ENCODE peak calls at places on chromosomes 7 and 10, in five cellular contexts. F is AG10803; X is WERI-Rb-1; N is CD4-positive, alpha-beta memory T cell; O is brain microvascular endothelial cell. Y is an unnamed sample.

GRCh38 chr7:29254663-29255062 is 60.1 kb downstream of the CHN2 start:
- DNase-seq in N (no peak), F (no peak), X (no peak), O (no peak), Y (no peak)

GRCh38 chr7:105304040-105304895 is 84.5 kb downstream of the SRPK2 start:
- DNase-seq in X (no peak), O (peak; percentile 4), N (no peak), F (peak; percentile 49), Y (no peak)

GRCh38 chr10:7264313-7264741 is 146.5 kb downstream of the SFMBT2 start:
- DNase-seq in F (no peak), O (no peak), N (no peak), X (no peak), Y (no peak)

GRCh38 chr7:55903985-55904759 is 16.9 kb downstream of the ZNF713 start:
- DNase-seq in N (no peak), O (no peak), X (no peak), F (no peak), Y (no peak)

GRCh38 chr7:46530081-46530480 is 609.0 kb upstream of the IGFBP3 start:
- DNase-seq in X (no peak), O (no peak), N (no peak), F (no peak), Y (no peak)

GRCh38 chr10:111077715-111078504 is 1.1 kb downstream of the ADRA2A start:
- DNase-seq in F (no peak), N (peak; percentile 9), O (no peak), X (no peak), Y (no peak)

GRCh38 chr10:103763374-103764202 is 91.8 kb downstream of the SH3PXD2A start:
- DNase-seq in O (no peak), X (no peak), N (peak; percentile 25), F (no peak), Y (no peak)

GRCh38 chr7:3065724-3066143 is 22.1 kb upstream of the CARD11 start:
- DNase-seq in X (peak; percentile 58), N (peak; percentile 57), F (no peak), O (peak; percentile 14), Y (no peak)

GRCh38 chr7:139494835-139495568 is 11.5 kb upstream of the KLRG2 start:
- DNase-seq in O (no peak), N (no peak), X (no peak), F (no peak), Y (no peak)

GRCh38 chr7:48389977-48390376 is 218.7 kb downstream of the ABCA13 start:
- DNase-seq in X (no peak), N (no peak), F (peak; percentile 56), O (peak; percentile 66), Y (no peak)

GRCh38 chr10:59968705-59969104 is 62.3 kb upstream of the CCDC6 start:
- DNase-seq in N (no peak), X (no peak), F (no peak), O (no peak), Y (no peak)

GRCh38 chr7:17556247-17556646 is 257.8 kb downstream of the AHR start:
- DNase-seq in N (no peak), O (no peak), X (no peak), F (no peak), Y (no peak)

GRCh38 chr7:75943864-75944263 is 28.9 kb downstream of the POR start:
- DNase-seq in F (no peak), X (no peak), O (no peak), N (no peak), Y (no peak)

GRCh38 chr7:99188221-99188620 is 19.7 kb downstream of the KPNA7 start:
- DNase-seq in X (no peak), F (no peak), O (no peak), N (no peak), Y (no peak)

GRCh38 chr7:91880016-91880412 is 488 bp downstream of the MTERF1 start:
- DNase-seq in O (no peak), F (peak; percentile 13), X (no peak), N (no peak), Y (no peak)

GRCh38 chr7:94088560-94088959 is 84.4 kb upstream of the BET1 start:
- DNase-seq in X (no peak), F (peak; percentile 24), O (no peak), N (no peak), Y (no peak)

GRCh38 chr7:94089806-94090205 is 85.7 kb upstream of the BET1 start:
- DNase-seq in X (no peak), F (no peak), O (no peak), N (no peak), Y (no peak)

GRCh38 chr7:94092980-94093379 is 88.8 kb upstream of the BET1 start:
- DNase-seq in N (no peak), F (no peak), X (no peak), O (no peak), Y (no peak)

DNA sequence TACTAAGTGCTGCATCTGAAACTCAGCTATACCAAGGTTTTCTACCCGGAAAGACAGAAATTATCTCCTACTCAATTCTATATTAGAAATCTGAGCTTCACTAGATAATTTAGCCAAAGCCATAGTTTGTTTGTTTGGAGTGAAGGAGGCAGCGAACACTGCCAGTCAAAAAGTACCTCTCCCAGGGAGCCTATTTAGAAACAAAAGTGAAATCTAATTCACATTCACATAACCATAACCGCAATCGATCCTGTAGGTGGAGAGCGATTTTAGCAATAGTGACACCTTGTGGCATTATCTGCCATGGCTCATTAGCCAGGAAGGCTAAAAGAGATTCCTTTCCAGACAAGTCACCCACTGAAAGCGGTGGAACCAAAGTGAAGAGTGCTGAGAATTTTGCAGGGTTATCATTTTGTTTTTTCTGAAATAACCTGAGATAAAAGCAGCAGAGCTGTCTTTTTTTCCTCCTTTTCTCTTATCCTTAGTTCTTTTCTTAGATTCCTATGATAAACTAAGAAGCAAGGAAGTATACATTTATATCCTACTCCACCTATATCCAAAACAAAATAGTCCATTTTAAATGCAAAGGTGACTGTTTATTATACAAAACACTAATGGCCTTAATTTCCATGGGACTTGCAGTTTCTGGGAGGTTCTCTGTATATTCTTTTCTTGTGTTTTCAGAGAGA is 83.7 kb upstream of the BET1 start:
- DNase-seq in X (peak; percentile 48), F (peak; percentile 79), O (peak; percentile 74), N (peak; percentile 58), Y (no peak)
- H3K4me3 ChIP-seq in X (no peak overlapping the region), F (peak overlapping the region; percentile 34), O (no peak overlapping the region), N (peak overlapping the region; percentile 21), Y (peak overlapping the region; percentile 30)

GRCh38 chr10:4127518-4128315 is 342.7 kb upstream of the KLF6 start:
- DNase-seq in X (no peak), O (no peak), F (no peak), N (peak; percentile 17), Y (no peak)
- H3K4me3 ChIP-seq in X (no peak overlapping the region), O (no peak overlapping the region), F (no peak overlapping the region), N (no peak overlapping the region), Y (no peak overlapping the region)

DNA sequence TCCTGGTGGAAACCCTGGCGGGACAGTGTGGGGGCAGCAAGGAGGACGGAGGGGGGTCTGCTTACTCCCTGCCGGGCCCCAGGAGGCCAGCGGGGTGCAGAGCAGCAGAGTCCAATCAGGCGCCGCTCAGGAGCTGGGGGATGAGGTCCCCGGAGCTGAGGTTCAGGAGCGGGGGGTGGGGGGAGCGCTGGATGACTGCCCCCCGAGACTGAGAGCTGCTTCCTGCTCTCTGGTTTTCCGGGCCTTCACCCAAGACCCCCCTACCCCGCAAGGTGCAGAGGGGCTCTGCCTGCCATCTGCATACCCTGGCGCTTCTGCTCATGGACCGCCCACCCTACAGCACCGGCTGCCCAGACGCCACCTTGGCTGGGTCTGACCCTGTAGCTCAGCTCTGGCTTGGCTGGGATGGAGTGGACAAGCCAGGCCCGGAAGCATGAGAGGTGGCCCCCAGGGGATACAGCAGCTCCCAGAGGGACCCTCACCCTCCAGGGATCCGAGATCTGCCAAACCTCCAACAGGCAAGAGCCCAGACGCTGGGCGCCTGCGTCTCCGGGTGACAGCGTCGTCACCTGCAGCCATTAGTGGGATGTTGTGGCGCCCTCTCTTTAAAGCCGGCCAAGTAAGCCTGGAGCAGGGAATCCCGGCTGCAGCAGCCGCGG is 923 bp downstream of the KNDC1 start:
- DNase-seq in N (no peak), O (no peak), F (no peak), X (peak; percentile 27), Y (peak; percentile 51)
- H3K4me3 ChIP-seq in N (no peak overlapping the region), O (peak overlapping the region; percentile 20), F (peak overlapping the region; percentile 56), X (peak overlapping the region; percentile 83), Y (peak overlapping the region; percentile 58)

GRCh38 chr7:14341200-14341599 is 351.7 kb upstream of the ETV1 start:
- DNase-seq in O (no peak), X (no peak), N (no peak), F (no peak), Y (no peak)

GRCh38 chr7:14336256-14336655 is 346.8 kb upstream of the ETV1 start:
- DNase-seq in N (no peak), F (no peak), O (no peak), X (no peak), Y (no peak)

GRCh38 chr7:14340415-14341079 is 351.1 kb upstream of the ETV1 start:
- DNase-seq in X (no peak), F (no peak), O (no peak), N (no peak), Y (no peak)
- H3K4me3 ChIP-seq in X (no peak overlapping the region), F (no peak overlapping the region), O (no peak overlapping the region), N (no peak overlapping the region), Y (no peak overlapping the region)

GRCh38 chr7:74287303-74288033 is 1.7 kb upstream of the CLIP2 start:
- DNase-seq in F (no peak), N (no peak), O (no peak), X (no peak), Y (no peak)

GRCh38 chr7:74286131-74286530 is 3.1 kb upstream of the CLIP2 start:
- DNase-seq in F (no peak), O (no peak), N (no peak), X (no peak), Y (no peak)

GRCh38 chr7:74289018-74289659 is at the start of gene CLIP2:
- DNase-seq in F (peak; percentile 86), O (peak; percentile 74), X (peak; percentile 72), N (peak; percentile 73), Y (peak; percentile 78)

GRCh38 chr7:74289660-74290589 is 718 bp downstream of the CLIP2 start:
- DNase-seq in X (no peak), O (no peak), N (peak; percentile 14), F (peak; percentile 53), Y (peak; percentile 76)

GRCh38 chr7:74288034-74288881 is 949 bp upstream of the CLIP2 start:
- DNase-seq in X (no peak), O (no peak), N (no peak), F (peak; percentile 37), Y (no peak)
- H3K4me3 ChIP-seq in X (no peak overlapping the region), O (peak overlapping the region; percentile 56), N (peak overlapping the region; percentile 60), F (no peak overlapping the region), Y (peak overlapping the region; percentile 77)

DNA sequence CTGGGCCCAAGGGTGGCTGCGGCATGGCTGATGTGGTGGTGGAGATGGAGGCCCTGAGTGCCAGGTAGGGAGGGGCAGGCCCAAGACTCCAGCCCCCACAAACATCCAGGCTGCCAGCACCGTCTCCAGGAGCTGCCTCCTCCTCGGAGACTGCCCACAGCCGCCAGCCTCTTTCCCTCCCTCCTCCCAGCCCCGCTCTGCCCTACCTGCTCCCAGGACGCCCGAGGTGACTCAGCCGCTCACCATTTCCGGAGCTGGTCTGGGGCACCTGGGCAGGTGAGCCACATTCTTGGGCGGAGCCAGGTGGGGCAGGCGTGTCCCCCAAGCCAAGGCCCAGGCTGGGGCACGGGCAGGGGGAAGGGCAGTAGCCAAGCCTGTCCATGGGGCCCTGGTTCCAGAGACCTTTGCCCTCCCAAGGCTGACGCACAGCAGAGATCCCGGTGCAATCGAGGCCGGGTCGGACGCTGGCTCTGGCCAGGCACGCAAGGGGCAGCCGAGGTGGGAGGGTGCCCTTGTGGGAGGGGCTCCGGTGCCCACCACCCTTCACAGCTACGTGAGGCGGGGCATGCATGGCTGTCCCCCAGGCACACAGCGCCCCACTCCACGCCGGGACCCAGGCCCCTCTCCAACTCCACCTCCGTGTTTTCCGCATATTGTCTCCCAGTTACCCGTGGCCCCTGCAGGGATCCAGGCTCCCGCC is 8.8 kb downstream of the ADAP1 start:
- DNase-seq in N (no peak), F (no peak), X (no peak), O (no peak), Y (no peak)
- H3K4me3 ChIP-seq in N (no peak overlapping the region), F (no peak overlapping the region), X (no peak overlapping the region), O (no peak overlapping the region), Y (no peak overlapping the region)

Y was measured in suprapubic skin.